ENCODE peak calls at places on chromosome 1, in five cellular contexts. One of them, this sample, is unnamed.

GRCh38 chr1:167489581-167490340 is 28.6 kb downstream of the CD247 start:
- DNase-seq in T1000: no peak
- DNase-seq in stimulated activated CD8-positive, alpha-beta memory T cell treated with anti-CD3 and anti-CD28 coated beads, Interleukin-15, amount 100 ng/mL, for 24 hours: no peak
- DNase-seq in kidney epithelial cell: no peak
- DNase-seq in IMR-90: no peak
- DNase-seq in this sample: no peak

GRCh38 chr1:82565146-82565545 is 764.4 kb downstream of the ADGRL2 start:
- DNase-seq in T1000: peak
- DNase-seq in stimulated activated CD8-positive, alpha-beta memory T cell treated with anti-CD3 and anti-CD28 coated beads, Interleukin-15, amount 100 ng/mL, for 24 hours: no peak
- DNase-seq in kidney epithelial cell: peak
- DNase-seq in IMR-90: peak
- DNase-seq in this sample: no peak

GRCh38 chr1:152506899-152507498 is 3.6 kb upstream of the LCE5A start:
- DNase-seq in T1000: no peak
- DNase-seq in stimulated activated CD8-positive, alpha-beta memory T cell treated with anti-CD3 and anti-CD28 coated beads, Interleukin-15, amount 100 ng/mL, for 24 hours: no peak
- DNase-seq in kidney epithelial cell: no peak
- DNase-seq in IMR-90: no peak
- DNase-seq in this sample: no peak

GRCh38 chr1:29269356-29269755 is 33.0 kb downstream of the PTPRU start:
- DNase-seq in T1000: no peak
- DNase-seq in stimulated activated CD8-positive, alpha-beta memory T cell treated with anti-CD3 and anti-CD28 coated beads, Interleukin-15, amount 100 ng/mL, for 24 hours: no peak
- DNase-seq in kidney epithelial cell: no peak
- DNase-seq in IMR-90: no peak
- DNase-seq in this sample: no peak

GRCh38 chr1:221437924-221438323 is 304.0 kb downstream of the DUSP10 start:
- DNase-seq in T1000: no peak
- DNase-seq in stimulated activated CD8-positive, alpha-beta memory T cell treated with anti-CD3 and anti-CD28 coated beads, Interleukin-15, amount 100 ng/mL, for 24 hours: no peak
- DNase-seq in kidney epithelial cell: no peak
- DNase-seq in IMR-90: peak
- DNase-seq in this sample: no peak

GRCh38 chr1:59375321-59376220 is 78.7 kb downstream of the FGGY start:
- DNase-seq in T1000: peak
- DNase-seq in stimulated activated CD8-positive, alpha-beta memory T cell treated with anti-CD3 and anti-CD28 coated beads, Interleukin-15, amount 100 ng/mL, for 24 hours: no peak
- DNase-seq in kidney epithelial cell: peak
- DNase-seq in IMR-90: peak
- DNase-seq in this sample: no peak

GRCh38 chr1:148353461-148354283 is 129.4 kb downstream of the PPIAL4G start:
- DNase-seq in T1000: no peak
- DNase-seq in stimulated activated CD8-positive, alpha-beta memory T cell treated with anti-CD3 and anti-CD28 coated beads, Interleukin-15, amount 100 ng/mL, for 24 hours: no peak
- DNase-seq in kidney epithelial cell: no peak
- DNase-seq in IMR-90: peak
- DNase-seq in this sample: no peak

GRCh38 chr1:1033009-1033587 is 13.2 kb downstream of the AGRN start:
- DNase-seq in T1000: no peak
- DNase-seq in stimulated activated CD8-positive, alpha-beta memory T cell treated with anti-CD3 and anti-CD28 coated beads, Interleukin-15, amount 100 ng/mL, for 24 hours: peak
- DNase-seq in kidney epithelial cell: peak
- DNase-seq in IMR-90: peak
- DNase-seq in this sample: peak

GRCh38 chr1:186202174-186202843 is 172.7 kb downstream of the TPR start:
- DNase-seq in T1000: no peak
- DNase-seq in stimulated activated CD8-positive, alpha-beta memory T cell treated with anti-CD3 and anti-CD28 coated beads, Interleukin-15, amount 100 ng/mL, for 24 hours: no peak
- DNase-seq in kidney epithelial cell: no peak
- DNase-seq in IMR-90: no peak
- DNase-seq in this sample: no peak

GRCh38 chr1:42767510-42767924 is 468 bp downstream of the C1orf50 start:
- DNase-seq in T1000: no peak
- DNase-seq in stimulated activated CD8-positive, alpha-beta memory T cell treated with anti-CD3 and anti-CD28 coated beads, Interleukin-15, amount 100 ng/mL, for 24 hours: peak
- DNase-seq in kidney epithelial cell: no peak
- DNase-seq in IMR-90: no peak
- DNase-seq in this sample: no peak